ENCODE peak calls at places on chromosomes 4 and X, in four cellular contexts. One of them, this sample, is unnamed.

GRCh38 chrX:13085533-13085932 is 41.1 kb upstream of the FAM9C start:
- DNase-seq in kidney tubule cell: no peak
- DNase-seq in smooth muscle cell of the brain vasculature: no peak
- DNase-seq in activated CD4-positive, alpha-beta T cell treated with anti-CD3 and anti-CD28 coated beads, Interleukin-2, amount 50 U/mL, for 48 hours: peak
- DNase-seq in this sample: no peak

GRCh38 chr4:910366-911091 is 21.6 kb downstream of the GAK start:
- DNase-seq in kidney tubule cell: no peak
- DNase-seq in smooth muscle cell of the brain vasculature: no peak
- DNase-seq in activated CD4-positive, alpha-beta T cell treated with anti-CD3 and anti-CD28 coated beads, Interleukin-2, amount 50 U/mL, for 48 hours: no peak
- DNase-seq in this sample: no peak

GRCh38 chr4:85842540-85842939 is 367.6 kb downstream of the ARHGAP24 start:
- DNase-seq in kidney tubule cell: peak
- DNase-seq in activated CD4-positive, alpha-beta T cell treated with anti-CD3 and anti-CD28 coated beads, Interleukin-2, amount 50 U/mL, for 48 hours: no peak
- DNase-seq in smooth muscle cell of the brain vasculature: no peak
- DNase-seq in this sample: no peak

GRCh38 chrX:57918750-57919436 is 8.6 kb upstream of the ZXDA start:
- DNase-seq in kidney tubule cell: peak
- DNase-seq in smooth muscle cell of the brain vasculature: no peak
- DNase-seq in activated CD4-positive, alpha-beta T cell treated with anti-CD3 and anti-CD28 coated beads, Interleukin-2, amount 50 U/mL, for 48 hours: no peak
- DNase-seq in this sample: peak

GRCh38 chrX:123215397-123216089 is 31.5 kb downstream of the GRIA3 start:
- DNase-seq in smooth muscle cell of the brain vasculature: no peak
- DNase-seq in kidney tubule cell: no peak
- DNase-seq in activated CD4-positive, alpha-beta T cell treated with anti-CD3 and anti-CD28 coated beads, Interleukin-2, amount 50 U/mL, for 48 hours: no peak
- DNase-seq in this sample: no peak

GRCh38 chr4:183443609-183444148 is 757 bp upstream of the CDKN2AIP start:
- DNase-seq in activated CD4-positive, alpha-beta T cell treated with anti-CD3 and anti-CD28 coated beads, Interleukin-2, amount 50 U/mL, for 48 hours: peak
- DNase-seq in smooth muscle cell of the brain vasculature: peak
- DNase-seq in kidney tubule cell: no peak
- DNase-seq in this sample: no peak

GRCh38 chr4:158856852-158857251 is 88.0 kb downstream of the FNIP2 start:
- DNase-seq in activated CD4-positive, alpha-beta T cell treated with anti-CD3 and anti-CD28 coated beads, Interleukin-2, amount 50 U/mL, for 48 hours: no peak
- DNase-seq in smooth muscle cell of the brain vasculature: no peak
- DNase-seq in kidney tubule cell: peak
- DNase-seq in this sample: no peak

GRCh38 chrX:126064901-126065541 is 101.1 kb downstream of the DCAF12L2 start:
- DNase-seq in smooth muscle cell of the brain vasculature: no peak
- DNase-seq in activated CD4-positive, alpha-beta T cell treated with anti-CD3 and anti-CD28 coated beads, Interleukin-2, amount 50 U/mL, for 48 hours: no peak
- DNase-seq in kidney tubule cell: no peak
- DNase-seq in this sample: no peak

GRCh38 chr4:38242822-38243384 is 282.7 kb downstream of the PTTG2 start:
- DNase-seq in kidney tubule cell: no peak
- DNase-seq in smooth muscle cell of the brain vasculature: no peak
- DNase-seq in activated CD4-positive, alpha-beta T cell treated with anti-CD3 and anti-CD28 coated beads, Interleukin-2, amount 50 U/mL, for 48 hours: peak
- DNase-seq in this sample: no peak

GRCh38 chrX:45401923-45402322 is 201.2 kb upstream of the DIPK2B start:
- DNase-seq in smooth muscle cell of the brain vasculature: no peak
- DNase-seq in activated CD4-positive, alpha-beta T cell treated with anti-CD3 and anti-CD28 coated beads, Interleukin-2, amount 50 U/mL, for 48 hours: no peak
- DNase-seq in kidney tubule cell: no peak
- DNase-seq in this sample: no peak

GRCh38 chr4:185343726-185344581 is 51.8 kb downstream of the LRP2BP start:
- DNase-seq in smooth muscle cell of the brain vasculature: no peak
- DNase-seq in kidney tubule cell: no peak
- DNase-seq in activated CD4-positive, alpha-beta T cell treated with anti-CD3 and anti-CD28 coated beads, Interleukin-2, amount 50 U/mL, for 48 hours: peak
- DNase-seq in this sample: no peak

GRCh38 chr4:94332983-94333590 is 9.5 kb downstream of the HPGDS start:
- DNase-seq in smooth muscle cell of the brain vasculature: no peak
- DNase-seq in activated CD4-positive, alpha-beta T cell treated with anti-CD3 and anti-CD28 coated beads, Interleukin-2, amount 50 U/mL, for 48 hours: no peak
- DNase-seq in kidney tubule cell: no peak
- DNase-seq in this sample: no peak

GRCh38 chr4:82704156-82704555 is 94.4 kb downstream of the SCD5 start:
- DNase-seq in smooth muscle cell of the brain vasculature: no peak
- DNase-seq in activated CD4-positive, alpha-beta T cell treated with anti-CD3 and anti-CD28 coated beads, Interleukin-2, amount 50 U/mL, for 48 hours: no peak
- DNase-seq in kidney tubule cell: no peak
- DNase-seq in this sample: no peak

GRCh38 chrX:153651540-153652079 is 4.6 kb downstream of the DUSP9 start:
- DNase-seq in activated CD4-positive, alpha-beta T cell treated with anti-CD3 and anti-CD28 coated beads, Interleukin-2, amount 50 U/mL, for 48 hours: no peak
- DNase-seq in kidney tubule cell: peak
- DNase-seq in smooth muscle cell of the brain vasculature: no peak
- DNase-seq in this sample: no peak

GRCh38 chr4:1045193-1045594 is 33.8 kb downstream of the FGFRL1 start:
- DNase-seq in smooth muscle cell of the brain vasculature: no peak
- DNase-seq in kidney tubule cell: no peak
- DNase-seq in activated CD4-positive, alpha-beta T cell treated with anti-CD3 and anti-CD28 coated beads, Interleukin-2, amount 50 U/mL, for 48 hours: no peak
- DNase-seq in this sample: no peak

GRCh38 chrX:103073442-103073841 is 9.5 kb upstream of the BEX1 start:
- DNase-seq in smooth muscle cell of the brain vasculature: no peak
- DNase-seq in kidney tubule cell: no peak
- DNase-seq in activated CD4-positive, alpha-beta T cell treated with anti-CD3 and anti-CD28 coated beads, Interleukin-2, amount 50 U/mL, for 48 hours: no peak
- DNase-seq in this sample: no peak

GRCh38 chr4:54661686-54662085 is 3.9 kb downstream of the KIT start:
- DNase-seq in smooth muscle cell of the brain vasculature: peak
- DNase-seq in kidney tubule cell: peak
- DNase-seq in activated CD4-positive, alpha-beta T cell treated with anti-CD3 and anti-CD28 coated beads, Interleukin-2, amount 50 U/mL, for 48 hours: no peak
- DNase-seq in this sample: no peak

This sample was measured in CD8-positive, alpha-beta memory T cell.